ENCODE peak calls at places on chromosomes 2 and 18, in five cellular contexts. K, G, E, Y and F are unnamed samples.

GRCh38 chr2:160700415-160700814 is 206.8 kb upstream of the RBMS1 start:
- DNase-seq in E (no peak), K (no peak), Y (no peak), G (no peak), F (no peak)

GRCh38 chr2:30862054-30862651 is 54.9 kb upstream of the CAPN13 start:
- DNase-seq in K (peak; percentile 58), Y (peak; percentile 56), G (peak; percentile 24), E (peak; percentile 78), F (peak; percentile 73)

GRCh38 chr2:18066894-18067293 is 188.4 kb downstream of the KCNS3 start:
- DNase-seq in K (peak; percentile 30), G (no peak), Y (no peak), E (peak; percentile 62), F (no peak)

GRCh38 chr2:135825855-135826190 is 11.2 kb downstream of the LCT start:
- DNase-seq in E (no peak), K (no peak), Y (no peak), G (no peak), F (no peak)

GRCh38 chr2:147696426-147696825 is 148.4 kb upstream of the ACVR2A start:
- DNase-seq in G (no peak), K (no peak), E (no peak), Y (no peak), F (no peak)

GRCh38 chr2:95158891-95159619 is 593 bp downstream of the ZNF514 start:
- DNase-seq in E (peak; percentile 41), K (peak; percentile 42), Y (peak; percentile 52), G (peak; percentile 18), F (peak; percentile 30)

GRCh38 chr2:229899604-229900003 is 22.2 kb downstream of the TRIP12 start:
- DNase-seq in Y (no peak), K (no peak), E (no peak), G (no peak), F (no peak)

GRCh38 chr2:38438536-38439225 is 61.6 kb upstream of the ATL2 start:
- DNase-seq in E (no peak), G (no peak), Y (no peak), K (no peak), F (no peak)

GRCh38 chr18:79581911-79582310 is 97.7 kb upstream of the CTDP1 start:
- DNase-seq in K (no peak), Y (no peak), E (no peak), G (no peak), F (no peak)

DNA sequence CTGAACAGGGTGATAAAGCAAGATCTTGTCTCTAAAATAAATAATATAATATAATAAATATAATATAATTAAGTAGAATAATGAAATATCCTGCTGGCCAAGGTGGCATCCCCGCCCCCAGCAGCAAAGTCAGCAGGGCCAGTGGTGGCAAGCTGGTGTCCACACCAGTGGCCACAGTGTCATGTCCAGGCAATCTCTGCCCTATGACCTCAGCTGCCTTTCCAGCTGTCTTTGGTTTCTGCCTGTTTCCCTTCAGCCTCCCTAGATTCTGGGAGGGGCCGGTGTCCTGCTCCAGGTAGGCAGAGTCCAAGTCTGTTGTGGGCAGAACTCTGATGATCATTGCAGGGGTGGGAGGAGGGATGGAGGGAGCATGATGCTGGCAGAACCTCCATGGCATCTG is 16.2 kb upstream of the STEAP3 start:
- DNase-seq in K (no peak), G (no peak), Y (no peak), E (no peak), F (no peak)
- H2BK15ac ChIP-seq in K (no peak overlapping the region), G (no peak overlapping the region), Y (no peak overlapping the region), E (no peak overlapping the region), F (no peak overlapping the region)

DNA sequence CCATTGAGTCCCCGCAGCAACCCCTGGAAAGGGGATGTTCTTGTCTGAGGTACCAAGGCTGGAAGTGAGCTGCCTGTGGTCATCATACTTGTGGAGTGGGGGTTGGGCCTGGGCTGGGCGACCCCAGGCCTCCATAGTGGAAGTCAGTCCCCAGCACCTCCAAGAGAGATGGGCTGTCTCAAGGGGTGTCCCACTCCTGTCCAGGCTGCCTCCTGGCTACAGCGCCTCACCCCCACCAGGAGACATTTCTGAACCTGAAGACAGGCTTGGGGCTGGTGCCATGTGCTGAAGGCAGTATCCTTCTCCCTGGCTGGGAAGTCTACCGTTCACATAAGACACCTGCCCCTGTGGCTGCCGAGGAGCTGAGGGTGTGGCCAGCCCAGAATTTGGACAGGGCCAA is 28.9 kb downstream of the INHBB start:
- DNase-seq in E (no peak), G (no peak), Y (no peak), K (no peak), F (no peak)
- H2BK15ac ChIP-seq in E (no peak overlapping the region), G (peak overlapping the region; percentile 38), Y (no peak overlapping the region), K (no peak overlapping the region), F (no peak overlapping the region)

GRCh38 chr2:20488136-20488705 is 41.3 kb downstream of the RHOB start:
- DNase-seq in G (no peak), K (no peak), E (peak; percentile 73), Y (no peak), F (no peak)

GRCh38 chr2:20487392-20488135 is 40.7 kb downstream of the RHOB start:
- DNase-seq in Y (no peak), K (peak; percentile 55), G (peak; percentile 17), E (peak; percentile 93), F (no peak)

GRCh38 chr2:20485989-20486388 is 39.1 kb downstream of the RHOB start:
- DNase-seq in K (no peak), Y (no peak), E (no peak), G (no peak), F (no peak)

GRCh38 chr2:20486571-20486970 is 39.7 kb downstream of the RHOB start:
- DNase-seq in E (no peak), K (no peak), Y (no peak), G (no peak), F (no peak)

DNA sequence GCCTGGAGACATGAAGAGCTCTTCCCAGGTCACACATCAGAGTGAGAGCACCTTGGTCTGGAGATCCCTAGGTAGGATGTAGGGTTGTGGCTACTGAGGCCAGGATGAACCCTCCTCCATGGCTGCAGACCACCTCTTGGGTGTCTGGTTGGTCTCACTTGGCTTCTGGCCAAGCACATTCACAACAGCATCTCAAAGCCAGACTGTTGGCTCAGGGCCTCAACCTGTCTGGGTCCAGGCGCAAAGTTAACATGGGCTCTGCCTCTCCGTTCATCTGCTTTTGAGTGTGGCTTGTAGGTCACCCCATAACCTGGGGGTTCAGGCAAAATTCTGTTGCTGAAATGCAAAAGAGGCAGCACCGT is 40.1 kb downstream of the RHOB start:
- DNase-seq in Y (no peak), K (no peak), G (no peak), E (no peak), F (no peak)
- H2BK15ac ChIP-seq in Y (no peak overlapping the region), K (no peak overlapping the region), G (no peak overlapping the region), E (no peak overlapping the region), F (no peak overlapping the region)

DNA sequence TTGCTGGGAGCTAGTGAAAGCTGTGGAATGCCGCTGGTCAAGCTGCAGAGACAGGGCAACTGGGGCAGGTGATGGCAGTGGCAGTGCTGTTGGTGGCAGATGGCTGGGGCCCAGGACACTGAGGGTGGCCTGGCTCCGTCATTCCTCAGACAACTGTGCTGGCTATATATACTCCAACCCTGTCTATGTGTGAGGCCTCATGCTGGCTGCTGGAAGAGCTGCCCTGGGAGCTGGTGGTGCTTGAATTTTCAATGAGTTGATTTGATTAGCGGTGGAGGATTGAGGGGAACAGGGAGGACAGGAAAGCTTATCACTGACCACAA is 66.5 kb upstream of the TMEM200C start:
- DNase-seq in G (no peak), Y (no peak), E (no peak), K (no peak), F (no peak)
- H2BK15ac ChIP-seq in G (no peak overlapping the region), Y (no peak overlapping the region), E (no peak overlapping the region), K (no peak overlapping the region), F (no peak overlapping the region)

DNA sequence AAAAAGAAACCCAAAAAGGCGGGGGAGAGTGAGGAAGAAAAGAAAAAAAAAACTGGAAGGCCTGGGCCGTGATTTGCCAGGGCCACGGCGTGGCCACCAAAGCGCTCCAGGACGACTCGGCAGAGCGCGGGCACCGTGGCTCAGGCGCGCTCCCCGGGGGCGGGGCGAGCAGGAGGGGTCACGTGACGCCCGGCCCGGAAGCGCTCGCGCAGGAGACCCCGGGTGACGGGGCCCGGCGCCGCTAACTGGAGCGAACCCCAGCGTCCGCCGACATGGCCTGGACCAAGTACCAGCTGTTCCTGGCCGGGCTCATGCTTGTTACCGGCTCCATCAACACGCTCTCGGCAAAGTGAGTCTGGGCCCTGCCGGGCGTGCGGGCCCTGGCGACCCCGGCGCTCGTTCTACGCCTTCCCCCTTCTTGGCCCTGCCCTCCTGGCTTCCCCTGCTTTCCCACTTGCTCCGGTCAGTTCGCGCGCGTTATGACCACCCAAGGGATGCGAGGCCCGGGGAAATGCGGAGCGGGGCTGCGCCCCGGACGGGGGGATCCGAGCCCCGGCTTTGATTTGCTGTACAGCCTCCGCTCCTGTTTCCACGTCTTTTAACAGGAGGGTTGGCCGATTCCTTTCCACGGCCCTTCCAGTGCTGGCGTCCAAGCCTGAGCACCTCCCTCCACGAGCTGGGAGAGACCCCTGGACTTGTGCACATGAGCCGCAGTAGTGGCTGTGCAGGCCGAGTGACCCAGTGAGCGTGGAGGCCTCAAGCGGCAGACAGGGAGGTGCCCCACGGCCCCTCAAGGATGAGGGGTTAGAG is at the start of gene SLC35F6:
- DNase-seq in K (peak; percentile 78), G (peak; percentile 71), Y (peak; percentile 84), E (peak; percentile 87), F (peak; percentile 67)
- H2BK15ac ChIP-seq in K (no peak within 1 kb of the TSS), G (no peak within 1 kb of the TSS), Y (peak within 1 kb of the TSS; percentile 86), E (no peak within 1 kb of the TSS), F (peak within 1 kb of the TSS; percentile 87)

GRCh38 chr2:234954551-234954992 is 2.8 kb downstream of the SH3BP4 start:
- DNase-seq in G (no peak), E (peak; percentile 48), Y (peak; percentile 59), K (no peak), F (peak; percentile 64)

GRCh38 chr2:234955091-234955511 is 3.3 kb downstream of the SH3BP4 start:
- DNase-seq in G (no peak), E (peak; percentile 53), Y (no peak), K (no peak), F (no peak)

GRCh38 chr2:234952270-234953115 is 676 bp downstream of the SH3BP4 start:
- DNase-seq in K (no peak), Y (peak; percentile 39), G (no peak), E (peak; percentile 48), F (no peak)

GRCh38 chr2:234951386-234952269 is at the start of gene SH3BP4:
- DNase-seq in Y (peak; percentile 84), K (peak; percentile 89), G (peak; percentile 79), E (peak; percentile 80), F (peak; percentile 72)

DNA sequence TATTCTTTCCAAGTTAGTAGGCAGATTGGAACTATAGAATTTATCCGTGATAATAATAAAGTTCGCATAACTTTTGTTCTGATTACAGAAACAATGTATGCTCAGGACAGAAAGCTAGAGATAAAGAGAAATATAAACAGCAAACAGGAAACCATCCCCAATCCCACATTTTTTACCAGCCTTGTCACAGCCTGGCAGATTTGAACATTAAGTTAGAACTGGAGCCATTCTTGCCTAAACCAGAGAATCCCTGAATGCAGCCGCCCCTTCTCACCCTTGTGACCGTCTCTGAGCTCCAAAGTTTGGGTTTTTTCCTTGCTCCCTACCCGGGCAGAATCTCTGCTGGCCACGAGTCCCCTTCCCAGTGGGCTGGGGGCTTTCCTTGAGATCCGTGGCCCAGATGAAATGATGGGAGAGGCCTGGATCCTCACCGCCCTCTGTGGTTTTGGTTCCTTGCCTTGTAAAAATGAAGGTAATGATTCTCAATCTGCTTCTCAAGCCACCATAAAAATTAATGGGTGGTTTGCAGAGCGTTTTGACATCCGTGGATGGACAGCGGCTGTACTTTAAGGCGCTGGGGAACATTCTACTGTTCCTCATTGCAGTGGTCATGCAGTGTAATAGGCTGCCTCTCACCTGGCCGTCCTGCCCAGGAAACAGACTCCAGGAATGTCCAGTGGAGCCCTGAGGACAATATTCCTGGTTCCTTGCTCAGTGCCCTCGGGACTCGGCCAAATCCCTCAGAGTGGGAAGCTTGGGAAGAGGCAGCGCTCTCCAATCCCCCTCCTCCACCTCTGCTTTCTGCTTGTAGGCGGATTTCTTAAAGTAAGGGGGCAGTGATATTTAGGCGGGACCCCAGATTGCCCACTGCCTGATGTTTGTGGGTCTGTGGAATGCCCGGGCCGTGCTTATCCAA is 1.6 kb downstream of the SH3BP4 start:
- DNase-seq in Y (peak; percentile 40), E (peak; percentile 57), K (no peak), G (no peak), F (no peak)
- H2BK15ac ChIP-seq in Y (no peak overlapping the region), E (no peak overlapping the region), K (no peak overlapping the region), G (peak overlapping the region; percentile 61), F (peak overlapping the region; percentile 45)